ENCODE peak calls at places on chromosomes 16 and 17, in six cellular contexts. U is GM23338, T is fibroblast of lung, G is SK-N-SH, C is hepatocyte, K is mesendoderm. Z is an unnamed sample.

GRCh38 chr16:1022466-1022865 is 40.9 kb downstream of the SOX8 start:
- DNase-seq in U (no peak), T (no peak), G (no peak), C (no peak), K (no peak), Z (no peak)

GRCh38 chr16:14388243-14388642 is 241.8 kb downstream of the PARN start:
- DNase-seq in U (no peak), T (no peak), G (no peak), C (no peak), K (no peak), Z (no peak)

GRCh38 chr16:6341993-6342392 is 990.7 kb upstream of the RBFOX1 start:
- DNase-seq in U (peak), T (no peak), G (no peak), C (no peak), K (peak), Z (no peak)

GRCh38 chr17:45997624-45998023 is 1.4 kb upstream of the STH start:
- DNase-seq in U (no peak), T (peak), G (no peak), C (no peak), K (no peak), Z (peak)

GRCh38 chr17:42399948-42400843 is 12.0 kb upstream of the STAT3 start:
- DNase-seq in U (peak), T (no peak), G (no peak), C (peak), K (peak), Z (no peak)

GRCh38 chr17:76089680-76090516 is 10.9 kb downstream of the ZACN start:
- DNase-seq in U (no peak), T (no peak), G (peak), C (no peak), K (no peak), Z (no peak)

GRCh38 chr16:77850637-77851330 is 62.4 kb downstream of the VAT1L start:
- DNase-seq in U (no peak), T (peak), G (no peak), C (no peak), K (no peak), Z (peak)

GRCh38 chr16:85709766-85710423 is 21.1 kb upstream of the GINS2 start:
- DNase-seq in U (no peak), T (no peak), G (no peak), C (no peak), K (no peak), Z (no peak)

GRCh38 chr16:4182581-4183257 is 59.2 kb downstream of the SRL start:
- DNase-seq in U (no peak), T (no peak), G (no peak), C (no peak), K (no peak), Z (no peak)

GRCh38 chr17:82226809-82227628 is 1.8 kb upstream of the SLC16A3 start:
- DNase-seq in U (no peak), T (no peak), G (no peak), C (no peak), K (no peak), Z (no peak)
- H3K4me2 ChIP-seq in U (no peak), T (no peak), G (no peak), C (no peak), K (no peak), Z (no peak)

GRCh38 chr17:68400404-68400735 is 56.9 kb downstream of the WIPI1 start:
- DNase-seq in U (no peak), T (no peak), G (no peak), C (no peak), K (no peak), Z (no peak)

GRCh38 chr17:68399638-68400403 is 57.5 kb downstream of the WIPI1 start:
- DNase-seq in U (no peak), T (peak), G (no peak), C (peak), K (no peak), Z (peak)

GRCh38 chr17:68396795-68397536 is 60.3 kb downstream of the WIPI1 start:
- DNase-seq in U (no peak), T (no peak), G (no peak), C (no peak), K (no peak), Z (no peak)

GRCh38 chr17:68401288-68401687 is 56.0 kb downstream of the WIPI1 start:
- DNase-seq in U (no peak), T (no peak), G (no peak), C (no peak), K (no peak), Z (no peak)

GRCh38 chr17:68398731-68399637 is 58.3 kb downstream of the WIPI1 start:
- DNase-seq in U (peak), T (peak), G (peak), C (peak), K (peak), Z (peak)
- H3K4me2 ChIP-seq in U (no peak), T (no peak), G (no peak), C (peak), K (no peak), Z (peak)

DNA sequence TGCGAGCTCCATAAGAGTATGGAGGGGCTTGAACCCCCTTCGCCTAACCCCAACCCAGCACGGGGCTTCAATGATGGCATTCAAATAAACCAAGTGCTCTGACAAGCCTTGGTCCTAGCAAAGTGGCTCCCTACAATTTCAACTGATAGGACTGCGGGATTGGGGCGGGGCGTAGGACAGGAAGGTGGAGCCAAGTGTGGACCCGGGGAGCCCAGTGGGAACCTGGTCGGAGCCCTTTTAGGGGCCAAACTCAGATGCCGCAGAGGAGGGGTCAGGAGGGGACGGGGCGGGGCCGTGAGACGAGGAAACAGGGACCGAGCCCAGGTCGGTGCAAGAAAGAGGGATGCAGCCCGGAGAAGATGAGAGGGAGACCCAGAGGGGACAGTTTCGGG is 13.2 kb upstream of the CDIPT start:
- DNase-seq in U (peak), T (no peak), G (no peak), C (no peak), K (peak), Z (no peak)
- H3K4me2 ChIP-seq in U (peak), T (peak), G (no peak), C (peak), K (peak), Z (peak)

GRCh38 chr16:11673091-11674000 is 5.1 kb downstream of the SNN start:
- DNase-seq in U (no peak), T (no peak), G (no peak), C (no peak), K (no peak), Z (no peak)
- H3K4me2 ChIP-seq in U (no peak), T (no peak), G (no peak), C (no peak), K (no peak), Z (no peak)

GRCh38 chr17:9162275-9162985 is 141.1 kb downstream of the NTN1 start:
- DNase-seq in U (peak), T (no peak), G (peak), C (no peak), K (peak), Z (no peak)
- H3K4me2 ChIP-seq in U (peak), T (no peak), G (no peak), C (peak), K (no peak), Z (no peak)

GRCh38 chr16:12059216-12059769 is 82.8 kb downstream of the SNX29 start:
- DNase-seq in U (no peak), T (no peak), G (peak), C (no peak), K (no peak), Z (no peak)
- H3K4me2 ChIP-seq in U (no peak), T (no peak), G (no peak), C (no peak), K (no peak), Z (no peak)

GRCh38 chr17:44008205-44008909 is 3.9 kb downstream of the NAGS start:
- DNase-seq in U (peak), T (no peak), G (no peak), C (no peak), K (peak), Z (no peak)
- H3K4me2 ChIP-seq in U (peak), T (peak), G (peak), C (peak), K (no peak), Z (peak)

GRCh38 chr17:7312432-7313027 is 2.6 kb downstream of the GPS2 start:
- DNase-seq in U (no peak), T (no peak), G (no peak), C (no peak), K (no peak), Z (no peak)
- H3K4me2 ChIP-seq in U (no peak), T (no peak), G (peak), C (no peak), K (no peak), Z (no peak)

Z was measured in GM23248.